ENCODE peak calls at places on chromosomes 5 and 9, in four cellular contexts. One of them, this sample, is unnamed.

GRCh38 chr5:177520906-177521513 is 4.2 kb upstream of the DDX41 start:
- DNase-seq in Right ventricle myocardium superior: peak; percentile 34
- DNase-seq in ascending aorta: no peak
- DNase-seq in NCI-H1092: no peak
- DNase-seq in this sample: peak; percentile 23

GRCh38 chr5:74519161-74519571 is 121.4 kb downstream of the ENC1 start:
- DNase-seq in NCI-H1092: no peak
- DNase-seq in ascending aorta: no peak
- DNase-seq in Right ventricle myocardium superior: no peak
- DNase-seq in this sample: no peak

GRCh38 chr5:55450050-55450765 is 84.6 kb downstream of the PLPP1 start:
- DNase-seq in ascending aorta: no peak
- DNase-seq in Right ventricle myocardium superior: no peak
- DNase-seq in NCI-H1092: no peak
- DNase-seq in this sample: no peak

GRCh38 chr5:76579166-76579765 is 43.9 kb downstream of the F2RL2 start:
- DNase-seq in NCI-H1092: no peak
- DNase-seq in ascending aorta: no peak
- DNase-seq in Right ventricle myocardium superior: no peak
- DNase-seq in this sample: no peak

GRCh38 chr5:12354686-12355085 is 450.4 kb upstream of the CTNND2 start:
- DNase-seq in Right ventricle myocardium superior: no peak
- DNase-seq in ascending aorta: no peak
- DNase-seq in NCI-H1092: no peak
- DNase-seq in this sample: no peak

GRCh38 chr5:126079266-126079665 is 343.9 kb upstream of the GRAMD2B start:
- DNase-seq in NCI-H1092: no peak
- DNase-seq in Right ventricle myocardium superior: no peak
- DNase-seq in ascending aorta: no peak
- DNase-seq in this sample: no peak

GRCh38 chr9:2727966-2728613 is 10.8 kb downstream of the KCNV2 start:
- DNase-seq in ascending aorta: no peak
- DNase-seq in NCI-H1092: peak; percentile 12
- DNase-seq in Right ventricle myocardium superior: no peak
- DNase-seq in this sample: no peak

GRCh38 chr9:106228861-106229260 is 534.5 kb downstream of the TMEM38B start:
- DNase-seq in NCI-H1092: no peak
- DNase-seq in Right ventricle myocardium superior: peak; percentile 67
- DNase-seq in ascending aorta: no peak
- DNase-seq in this sample: peak; percentile 83

GRCh38 chr5:175712681-175713085 is 54.8 kb downstream of the HRH2 start:
- DNase-seq in ascending aorta: no peak
- DNase-seq in Right ventricle myocardium superior: no peak
- DNase-seq in NCI-H1092: no peak
- DNase-seq in this sample: no peak

GRCh38 chr5:56055287-56055686 is 60.5 kb upstream of the IL6ST start:
- DNase-seq in NCI-H1092: no peak
- DNase-seq in ascending aorta: no peak
- DNase-seq in Right ventricle myocardium superior: no peak
- DNase-seq in this sample: no peak

GRCh38 chr5:179348833-179349232 is 3.6 kb upstream of the ADAMTS2 start:
- DNase-seq in NCI-H1092: no peak
- DNase-seq in Right ventricle myocardium superior: peak; percentile 34
- DNase-seq in ascending aorta: no peak
- DNase-seq in this sample: no peak

GRCh38 chr9:138022121-138022741 is 144.6 kb downstream of the CACNA1B start:
- DNase-seq in ascending aorta: no peak
- DNase-seq in Right ventricle myocardium superior: peak; percentile 38
- DNase-seq in NCI-H1092: peak; percentile 78
- DNase-seq in this sample: no peak

GRCh38 chr5:65760504-65761275 is 38.7 kb downstream of the NLN start:
- DNase-seq in NCI-H1092: peak; percentile 6
- DNase-seq in ascending aorta: no peak
- DNase-seq in Right ventricle myocardium superior: no peak
- DNase-seq in this sample: peak; percentile 39

GRCh38 chr5:127184841-127185240 is 105.8 kb upstream of the MEGF10 start:
- DNase-seq in NCI-H1092: no peak
- DNase-seq in Right ventricle myocardium superior: no peak
- DNase-seq in ascending aorta: no peak
- DNase-seq in this sample: peak; percentile 36

GRCh38 chr9:104088416-104088815 is 5.7 kb upstream of the SMC2 start:
- DNase-seq in ascending aorta: no peak
- DNase-seq in Right ventricle myocardium superior: no peak
- DNase-seq in NCI-H1092: no peak
- DNase-seq in this sample: no peak

GRCh38 chr5:76637490-76637889 is 14.3 kb upstream of the F2RL2 start:
- DNase-seq in NCI-H1092: no peak
- DNase-seq in ascending aorta: no peak
- DNase-seq in Right ventricle myocardium superior: no peak
- DNase-seq in this sample: no peak

GRCh38 chr9:88173378-88173999 is 35.2 kb upstream of the SPATA31C2 start:
- DNase-seq in Right ventricle myocardium superior: peak; percentile 55
- DNase-seq in ascending aorta: no peak
- DNase-seq in NCI-H1092: peak; percentile 30
- DNase-seq in this sample: peak; percentile 28

GRCh38 chr9:112249277-112249676 is 74.2 kb upstream of the SUSD1 start:
- DNase-seq in Right ventricle myocardium superior: no peak
- DNase-seq in ascending aorta: no peak
- DNase-seq in NCI-H1092: no peak
- DNase-seq in this sample: no peak

This sample was measured in right cardiac atrium.